ENCODE peak calls at places on chromosomes 7 and 10, in eight cellular contexts. One of them, this sample, is unnamed.

GRCh38 chr7:88885131-88885530 is 89.6 kb upstream of the TEX47 start:
- DNase-seq in EH: no peak
- DNase-seq in M059J: no peak
- DNase-seq in amniotic epithelial cell: no peak
- DNase-seq in stimulated activated CD8-positive, alpha-beta memory T cell treated with anti-CD3 and anti-CD28 coated beads, Interleukin-12 subunit alpha, Interleukin-12 subunit beta, amount 100 ng/mL, for 1 hour: no peak
- DNase-seq in GM04504: no peak
- DNase-seq in NCI-H1694: no peak
- DNase-seq in K562: no peak
- DNase-seq in this sample: no peak

GRCh38 chr10:119139464-119140067 is 25.9 kb downstream of the SFXN4 start:
- DNase-seq in K562: no peak
- DNase-seq in NCI-H1694: no peak
- DNase-seq in stimulated activated CD8-positive, alpha-beta memory T cell treated with anti-CD3 and anti-CD28 coated beads, Interleukin-12 subunit alpha, Interleukin-12 subunit beta, amount 100 ng/mL, for 1 hour: peak
- DNase-seq in amniotic epithelial cell: peak
- DNase-seq in GM04504: no peak
- DNase-seq in EH: peak
- DNase-seq in M059J: peak
- DNase-seq in this sample: no peak

GRCh38 chr7:15751191-15751701 is 64.8 kb upstream of the MEOX2 start:
- DNase-seq in GM04504: peak
- DNase-seq in amniotic epithelial cell: peak
- DNase-seq in stimulated activated CD8-positive, alpha-beta memory T cell treated with anti-CD3 and anti-CD28 coated beads, Interleukin-12 subunit alpha, Interleukin-12 subunit beta, amount 100 ng/mL, for 1 hour: no peak
- DNase-seq in M059J: peak
- DNase-seq in EH: peak
- DNase-seq in NCI-H1694: no peak
- DNase-seq in K562: no peak
- DNase-seq in this sample: no peak

GRCh38 chr10:26527018-26527417 is 88.9 kb downstream of the APBB1IP start:
- DNase-seq in NCI-H1694: no peak
- DNase-seq in GM04504: no peak
- DNase-seq in EH: no peak
- DNase-seq in stimulated activated CD8-positive, alpha-beta memory T cell treated with anti-CD3 and anti-CD28 coated beads, Interleukin-12 subunit alpha, Interleukin-12 subunit beta, amount 100 ng/mL, for 1 hour: no peak
- DNase-seq in K562: no peak
- DNase-seq in amniotic epithelial cell: no peak
- DNase-seq in M059J: no peak
- DNase-seq in this sample: no peak

GRCh38 chr10:105743343-105744056 is 1102.4 kb downstream of the SORCS3 start:
- DNase-seq in stimulated activated CD8-positive, alpha-beta memory T cell treated with anti-CD3 and anti-CD28 coated beads, Interleukin-12 subunit alpha, Interleukin-12 subunit beta, amount 100 ng/mL, for 1 hour: no peak
- DNase-seq in NCI-H1694: no peak
- DNase-seq in K562: no peak
- DNase-seq in M059J: no peak
- DNase-seq in EH: no peak
- DNase-seq in amniotic epithelial cell: no peak
- DNase-seq in GM04504: no peak
- DNase-seq in this sample: no peak

GRCh38 chr10:30671011-30671616 is 41.6 kb upstream of the LYZL2 start:
- DNase-seq in amniotic epithelial cell: peak
- DNase-seq in EH: peak
- DNase-seq in stimulated activated CD8-positive, alpha-beta memory T cell treated with anti-CD3 and anti-CD28 coated beads, Interleukin-12 subunit alpha, Interleukin-12 subunit beta, amount 100 ng/mL, for 1 hour: peak
- DNase-seq in K562: peak
- DNase-seq in NCI-H1694: peak
- DNase-seq in GM04504: peak
- DNase-seq in M059J: peak
- DNase-seq in this sample: no peak

GRCh38 chr7:455110-455928 is 64.3 kb downstream of the PDGFA start:
- DNase-seq in stimulated activated CD8-positive, alpha-beta memory T cell treated with anti-CD3 and anti-CD28 coated beads, Interleukin-12 subunit alpha, Interleukin-12 subunit beta, amount 100 ng/mL, for 1 hour: no peak
- DNase-seq in EH: no peak
- DNase-seq in K562: peak
- DNase-seq in M059J: peak
- DNase-seq in GM04504: no peak
- DNase-seq in amniotic epithelial cell: no peak
- DNase-seq in NCI-H1694: no peak
- DNase-seq in this sample: peak

GRCh38 chr10:130141038-130141437 is 4.8 kb downstream of the GLRX3 start:
- DNase-seq in stimulated activated CD8-positive, alpha-beta memory T cell treated with anti-CD3 and anti-CD28 coated beads, Interleukin-12 subunit alpha, Interleukin-12 subunit beta, amount 100 ng/mL, for 1 hour: no peak
- DNase-seq in K562: no peak
- DNase-seq in amniotic epithelial cell: no peak
- DNase-seq in NCI-H1694: no peak
- DNase-seq in EH: no peak
- DNase-seq in M059J: no peak
- DNase-seq in GM04504: no peak
- DNase-seq in this sample: no peak

GRCh38 chr7:1512781-1513656 is 8.8 kb upstream of the INTS1 start:
- DNase-seq in NCI-H1694: no peak
- DNase-seq in M059J: peak
- DNase-seq in GM04504: no peak
- DNase-seq in EH: peak
- DNase-seq in amniotic epithelial cell: no peak
- DNase-seq in K562: no peak
- DNase-seq in stimulated activated CD8-positive, alpha-beta memory T cell treated with anti-CD3 and anti-CD28 coated beads, Interleukin-12 subunit alpha, Interleukin-12 subunit beta, amount 100 ng/mL, for 1 hour: no peak
- DNase-seq in this sample: peak

GRCh38 chr7:77537595-77538185 is 595 bp downstream of the PTPN12 start:
- DNase-seq in GM04504: no peak
- DNase-seq in amniotic epithelial cell: peak
- DNase-seq in NCI-H1694: peak
- DNase-seq in K562: peak
- DNase-seq in EH: no peak
- DNase-seq in M059J: peak
- DNase-seq in stimulated activated CD8-positive, alpha-beta memory T cell treated with anti-CD3 and anti-CD28 coated beads, Interleukin-12 subunit alpha, Interleukin-12 subunit beta, amount 100 ng/mL, for 1 hour: peak
- DNase-seq in this sample: no peak

GRCh38 chr10:80515941-80516340 is 21.8 kb upstream of the SH2D4B start:
- DNase-seq in NCI-H1694: no peak
- DNase-seq in M059J: no peak
- DNase-seq in EH: no peak
- DNase-seq in K562: no peak
- DNase-seq in stimulated activated CD8-positive, alpha-beta memory T cell treated with anti-CD3 and anti-CD28 coated beads, Interleukin-12 subunit alpha, Interleukin-12 subunit beta, amount 100 ng/mL, for 1 hour: no peak
- DNase-seq in amniotic epithelial cell: no peak
- DNase-seq in GM04504: no peak
- DNase-seq in this sample: no peak

GRCh38 chr10:19929466-19930140 is 113.4 kb downstream of the PLXDC2 start:
- DNase-seq in amniotic epithelial cell: peak
- DNase-seq in EH: no peak
- DNase-seq in K562: no peak
- DNase-seq in NCI-H1694: no peak
- DNase-seq in stimulated activated CD8-positive, alpha-beta memory T cell treated with anti-CD3 and anti-CD28 coated beads, Interleukin-12 subunit alpha, Interleukin-12 subunit beta, amount 100 ng/mL, for 1 hour: no peak
- DNase-seq in GM04504: no peak
- DNase-seq in M059J: peak
- DNase-seq in this sample: peak

GRCh38 chr10:113997428-113997827 is 46.2 kb upstream of the ADRB1 start:
- DNase-seq in GM04504: no peak
- DNase-seq in stimulated activated CD8-positive, alpha-beta memory T cell treated with anti-CD3 and anti-CD28 coated beads, Interleukin-12 subunit alpha, Interleukin-12 subunit beta, amount 100 ng/mL, for 1 hour: no peak
- DNase-seq in NCI-H1694: no peak
- DNase-seq in M059J: no peak
- DNase-seq in K562: no peak
- DNase-seq in EH: no peak
- DNase-seq in amniotic epithelial cell: no peak
- DNase-seq in this sample: no peak

GRCh38 chr10:44980309-44981171 is 1.9 kb upstream of the DEPP1 start:
- DNase-seq in NCI-H1694: no peak
- DNase-seq in amniotic epithelial cell: no peak
- DNase-seq in M059J: peak
- DNase-seq in K562: no peak
- DNase-seq in EH: no peak
- DNase-seq in GM04504: no peak
- DNase-seq in stimulated activated CD8-positive, alpha-beta memory T cell treated with anti-CD3 and anti-CD28 coated beads, Interleukin-12 subunit alpha, Interleukin-12 subunit beta, amount 100 ng/mL, for 1 hour: no peak
- DNase-seq in this sample: no peak

GRCh38 chr10:116201011-116201410 is 72.0 kb downstream of the GFRA1 start:
- DNase-seq in K562: no peak
- DNase-seq in NCI-H1694: no peak
- DNase-seq in amniotic epithelial cell: peak
- DNase-seq in GM04504: peak
- DNase-seq in EH: peak
- DNase-seq in stimulated activated CD8-positive, alpha-beta memory T cell treated with anti-CD3 and anti-CD28 coated beads, Interleukin-12 subunit alpha, Interleukin-12 subunit beta, amount 100 ng/mL, for 1 hour: no peak
- DNase-seq in M059J: peak
- DNase-seq in this sample: no peak

GRCh38 chr7:55441668-55442305 is 76.7 kb downstream of the LANCL2 start:
- DNase-seq in K562: no peak
- DNase-seq in M059J: peak
- DNase-seq in EH: peak
- DNase-seq in stimulated activated CD8-positive, alpha-beta memory T cell treated with anti-CD3 and anti-CD28 coated beads, Interleukin-12 subunit alpha, Interleukin-12 subunit beta, amount 100 ng/mL, for 1 hour: no peak
- DNase-seq in GM04504: peak
- DNase-seq in NCI-H1694: no peak
- DNase-seq in amniotic epithelial cell: peak
- DNase-seq in this sample: peak

GRCh38 chr10:129350690-129351089 is 116.4 kb upstream of the MGMT start:
- DNase-seq in GM04504: no peak
- DNase-seq in stimulated activated CD8-positive, alpha-beta memory T cell treated with anti-CD3 and anti-CD28 coated beads, Interleukin-12 subunit alpha, Interleukin-12 subunit beta, amount 100 ng/mL, for 1 hour: no peak
- DNase-seq in NCI-H1694: no peak
- DNase-seq in amniotic epithelial cell: no peak
- DNase-seq in K562: no peak
- DNase-seq in M059J: no peak
- DNase-seq in EH: no peak
- DNase-seq in this sample: no peak

GRCh38 chr10:35546824-35547225 is 58.3 kb upstream of the GJD4 start:
- DNase-seq in amniotic epithelial cell: peak
- DNase-seq in GM04504: peak
- DNase-seq in EH: peak
- DNase-seq in K562: no peak
- DNase-seq in stimulated activated CD8-positive, alpha-beta memory T cell treated with anti-CD3 and anti-CD28 coated beads, Interleukin-12 subunit alpha, Interleukin-12 subunit beta, amount 100 ng/mL, for 1 hour: no peak
- DNase-seq in NCI-H1694: no peak
- DNase-seq in M059J: peak
- DNase-seq in this sample: peak

GRCh38 chr7:129557686-129558481 is 53.6 kb upstream of the NRF1 start:
- DNase-seq in EH: no peak
- DNase-seq in NCI-H1694: no peak
- DNase-seq in stimulated activated CD8-positive, alpha-beta memory T cell treated with anti-CD3 and anti-CD28 coated beads, Interleukin-12 subunit alpha, Interleukin-12 subunit beta, amount 100 ng/mL, for 1 hour: no peak
- DNase-seq in K562: no peak
- DNase-seq in M059J: no peak
- DNase-seq in GM04504: no peak
- DNase-seq in amniotic epithelial cell: no peak
- DNase-seq in this sample: no peak

GRCh38 chr7:144854839-144855424 is 19.1 kb upstream of the TPK1 start:
- DNase-seq in M059J: peak
- DNase-seq in K562: peak
- DNase-seq in NCI-H1694: peak
- DNase-seq in amniotic epithelial cell: peak
- DNase-seq in stimulated activated CD8-positive, alpha-beta memory T cell treated with anti-CD3 and anti-CD28 coated beads, Interleukin-12 subunit alpha, Interleukin-12 subunit beta, amount 100 ng/mL, for 1 hour: no peak
- DNase-seq in EH: peak
- DNase-seq in GM04504: no peak
- DNase-seq in this sample: peak

GRCh38 chr10:34444223-34445183 is 370.6 kb downstream of the PARD3 start:
- DNase-seq in stimulated activated CD8-positive, alpha-beta memory T cell treated with anti-CD3 and anti-CD28 coated beads, Interleukin-12 subunit alpha, Interleukin-12 subunit beta, amount 100 ng/mL, for 1 hour: no peak
- DNase-seq in EH: peak
- DNase-seq in M059J: no peak
- DNase-seq in NCI-H1694: no peak
- DNase-seq in amniotic epithelial cell: peak
- DNase-seq in GM04504: no peak
- DNase-seq in K562: no peak
- DNase-seq in this sample: no peak

GRCh38 chr10:3353235-3353634 is 180.7 kb upstream of the PITRM1 start:
- DNase-seq in GM04504: no peak
- DNase-seq in NCI-H1694: no peak
- DNase-seq in K562: no peak
- DNase-seq in amniotic epithelial cell: no peak
- DNase-seq in EH: no peak
- DNase-seq in M059J: no peak
- DNase-seq in stimulated activated CD8-positive, alpha-beta memory T cell treated with anti-CD3 and anti-CD28 coated beads, Interleukin-12 subunit alpha, Interleukin-12 subunit beta, amount 100 ng/mL, for 1 hour: no peak
- DNase-seq in this sample: no peak

This sample was measured in retinal pigment epithelial cell.